ENCODE peak calls at places on chromosomes 13 and 19, in six cellular contexts. L is SK-N-SH, T is neural crest cell, C is BJ, D is suprapubic skin, F is germinal center. A is an unnamed sample.

GRCh38 chr13:100537486-100537885 is 51.1 kb downstream of the GGACT start:
- DNase-seq in F (no peak), C (no peak), T (no peak), L (no peak), D (no peak), A (no peak)

GRCh38 chr13:110529522-110530311 is 31.8 kb downstream of the RAB20 start:
- DNase-seq in D (no peak), L (no peak), F (no peak), C (no peak), T (no peak), A (no peak)

GRCh38 chr19:10424011-10424637 is 3.8 kb downstream of the PDE4A start:
- DNase-seq in L (peak; percentile 97), F (peak; percentile 79), D (peak; percentile 83), C (no peak), T (peak; percentile 89), A (peak; percentile 75)

GRCh38 chr13:110208116-110208515 is 98.8 kb downstream of the COL4A1 start:
- DNase-seq in T (no peak), F (no peak), L (no peak), C (no peak), D (no peak), A (no peak)

GRCh38 chr19:1811942-1812425 is at the start of gene ATP8B3:
- DNase-seq in D (peak; percentile 86), C (no peak), T (no peak), F (peak; percentile 99), L (peak; percentile 99), A (no peak)

GRCh38 chr13:111533900-111534645 is 213.6 kb downstream of the TEX29 start:
- DNase-seq in C (no peak), T (no peak), F (no peak), L (no peak), D (no peak), A (no peak)

GRCh38 chr13:30569901-30570576 is 47.7 kb upstream of the USPL1 start:
- DNase-seq in D (no peak), F (no peak), T (no peak), C (peak; percentile 90), L (no peak), A (peak; percentile 8)

GRCh38 chr19:1945899-1946298 is 4.9 kb downstream of the CSNK1G2 start:
- DNase-seq in T (peak; percentile 63), L (peak; percentile 93), D (no peak), F (no peak), C (no peak), A (peak; percentile 32)

GRCh38 chr19:18629166-18630088 is 7.4 kb upstream of the KLHL26 start:
- DNase-seq in T (no peak), F (no peak), C (no peak), D (peak; percentile 69), L (no peak), A (no peak)

GRCh38 chr13:95530178-95530577 is 22.3 kb upstream of the CLDN10 start:
- DNase-seq in F (no peak), C (no peak), D (no peak), L (no peak), T (no peak), A (no peak)

GRCh38 chr13:95954266-95954665 is 98.9 kb downstream of the UGGT2 start:
- DNase-seq in C (no peak), F (no peak), L (no peak), D (no peak), T (no peak), A (no peak)

GRCh38 chr13:105471683-105472082 is 1063.8 kb downstream of the EFNB2 start:
- DNase-seq in F (no peak), T (no peak), L (no peak), C (no peak), D (no peak), A (no peak)

GRCh38 chr13:23744315-23744714 is 144.9 kb downstream of the MIPEP start:
- DNase-seq in F (no peak), D (no peak), L (no peak), C (no peak), T (no peak), A (no peak)

GRCh38 chr19:35641515-35642151 is at the start of gene ETV2:
- DNase-seq in C (no peak), T (peak; percentile 18), F (peak; percentile 59), L (peak; percentile 55), D (no peak), A (peak; percentile 55)

GRCh38 chr13:111908981-111909380 is 158.0 kb upstream of the SOX1 start:
- DNase-seq in T (no peak), C (no peak), F (no peak), D (no peak), L (no peak), A (no peak)

GRCh38 chr13:72457151-72457550 is 270.3 kb downstream of the MZT1 start:
- DNase-seq in F (no peak), D (no peak), T (no peak), C (no peak), L (no peak), A (no peak)

GRCh38 chr19:41422955-41423354 is 4.2 kb downstream of the B3GNT8 start:
- DNase-seq in L (no peak), D (no peak), C (no peak), F (no peak), T (no peak), A (no peak)

GRCh38 chr13:110152351-110152750 is 154.6 kb downstream of the COL4A1 start:
- DNase-seq in C (no peak), F (no peak), T (no peak), D (no peak), L (no peak), A (no peak)

GRCh38 chr13:111661052-111661451 is 340.6 kb downstream of the TEX29 start:
- DNase-seq in D (no peak), C (no peak), L (no peak), T (no peak), F (no peak), A (no peak)

GRCh38 chr13:24097064-24097463 is 63.5 kb upstream of the SPATA13 start:
- DNase-seq in C (peak; percentile 15), D (no peak), F (no peak), L (no peak), T (no peak), A (no peak)

GRCh38 chr13:29490561-29490960 is 104.9 kb downstream of the SLC7A1 start:
- DNase-seq in L (no peak), C (no peak), F (no peak), T (no peak), D (no peak), A (no peak)

GRCh38 chr19:53957448-53958167 is 5.1 kb upstream of the CACNG8 start:
- DNase-seq in C (no peak), T (no peak), L (no peak), D (no peak), F (no peak), A (no peak)

GRCh38 chr19:47674548-47674947 is 38.7 kb upstream of the EHD2 start:
- DNase-seq in L (no peak), F (no peak), T (no peak), C (no peak), D (no peak), A (no peak)

GRCh38 chr13:35672611-35673010 is 196.1 kb upstream of the MAB21L1 start:
- DNase-seq in F (no peak), T (no peak), L (no peak), D (no peak), C (peak; percentile 88), A (no peak)

GRCh38 chr19:41882568-41883462 is at the start of gene ARHGEF1:
- DNase-seq in T (no peak), D (peak; percentile 77), C (no peak), L (peak; percentile 89), F (peak; percentile 78), A (peak; percentile 79)

GRCh38 chr13:34076943-34077703 is 259.2 kb downstream of the RFC3 start:
- DNase-seq in C (peak; percentile 55), T (no peak), F (peak; percentile 13), L (peak; percentile 35), D (no peak), A (no peak)

GRCh38 chr13:50016421-50016820 is 1.2 kb downstream of the KCNRG start:
- DNase-seq in C (no peak), T (no peak), L (no peak), F (no peak), D (no peak), A (no peak)

GRCh38 chr13:70964124-70964523 is 855.9 kb upstream of the KLHL1 start:
- DNase-seq in L (no peak), F (no peak), D (no peak), C (no peak), T (no peak), A (no peak)

GRCh38 chr13:65921933-65922332 is 1308.2 kb downstream of the PCDH9 start:
- DNase-seq in T (no peak), F (no peak), C (no peak), L (no peak), D (no peak), A (no peak)

GRCh38 chr13:31174018-31174417 is 12.3 kb upstream of the HSPH1 start:
- DNase-seq in T (no peak), D (no peak), F (no peak), C (no peak), L (no peak), A (no peak)